ENCODE peak calls at places on chromosomes 7 and 10, in ten cellular contexts. One of them, this sample, is unnamed.

GRCh38 chr10:30207485-30208052 is 141.5 kb downstream of the MTPAP start:
- DNase-seq in NCI-H1048: no peak
- DNase-seq in germinal center: no peak
- DNase-seq in EH: peak
- DNase-seq in stimulated activated CD4-positive, alpha-beta T cell treated with anti-CD3 and anti-CD28 coated beads, TNF-alpha, amount 100 ng/mL, for 24 hours: no peak
- DNase-seq in colonic mucosa: no peak
- DNase-seq in naive thymus-derived CD8-positive, alpha-beta T cell: no peak
- DNase-seq in IMR-90: peak
- DNase-seq in hypothalamus: no peak
- DNase-seq in stimulated activated naive CD4-positive, alpha-beta T cell: no peak
- DNase-seq in this sample: no peak

GRCh38 chr7:113015038-113015645 is 71.5 kb downstream of the GPR85 start:
- DNase-seq in NCI-H1048: no peak
- DNase-seq in germinal center: no peak
- DNase-seq in EH: peak
- DNase-seq in stimulated activated CD4-positive, alpha-beta T cell treated with anti-CD3 and anti-CD28 coated beads, TNF-alpha, amount 100 ng/mL, for 24 hours: no peak
- DNase-seq in colonic mucosa: no peak
- DNase-seq in naive thymus-derived CD8-positive, alpha-beta T cell: no peak
- DNase-seq in IMR-90: peak
- DNase-seq in hypothalamus: no peak
- DNase-seq in stimulated activated naive CD4-positive, alpha-beta T cell: no peak
- DNase-seq in this sample: no peak

GRCh38 chr10:77873558-77874380 is 52.8 kb downstream of the DLG5 start:
- DNase-seq in NCI-H1048: no peak
- DNase-seq in germinal center: peak
- DNase-seq in EH: peak
- DNase-seq in stimulated activated CD4-positive, alpha-beta T cell treated with anti-CD3 and anti-CD28 coated beads, TNF-alpha, amount 100 ng/mL, for 24 hours: peak
- DNase-seq in colonic mucosa: peak
- DNase-seq in naive thymus-derived CD8-positive, alpha-beta T cell: peak
- DNase-seq in IMR-90: peak
- DNase-seq in hypothalamus: no peak
- DNase-seq in stimulated activated naive CD4-positive, alpha-beta T cell: no peak
- DNase-seq in this sample: no peak

GRCh38 chr10:29657719-29658274 is 23.0 kb upstream of the SVIL start:
- DNase-seq in NCI-H1048: no peak
- DNase-seq in germinal center: no peak
- DNase-seq in EH: peak
- DNase-seq in stimulated activated CD4-positive, alpha-beta T cell treated with anti-CD3 and anti-CD28 coated beads, TNF-alpha, amount 100 ng/mL, for 24 hours: no peak
- DNase-seq in colonic mucosa: no peak
- DNase-seq in naive thymus-derived CD8-positive, alpha-beta T cell: no peak
- DNase-seq in IMR-90: no peak
- DNase-seq in hypothalamus: no peak
- DNase-seq in stimulated activated naive CD4-positive, alpha-beta T cell: no peak
- DNase-seq in this sample: no peak

GRCh38 chr10:99975942-99976809 is 33.6 kb downstream of the DNMBP start:
- DNase-seq in NCI-H1048: no peak
- DNase-seq in germinal center: no peak
- DNase-seq in EH: peak
- DNase-seq in stimulated activated CD4-positive, alpha-beta T cell treated with anti-CD3 and anti-CD28 coated beads, TNF-alpha, amount 100 ng/mL, for 24 hours: no peak
- DNase-seq in colonic mucosa: no peak
- DNase-seq in naive thymus-derived CD8-positive, alpha-beta T cell: no peak
- DNase-seq in IMR-90: peak
- DNase-seq in hypothalamus: no peak
- DNase-seq in stimulated activated naive CD4-positive, alpha-beta T cell: no peak
- DNase-seq in this sample: no peak

GRCh38 chr10:102710604-102711003 is 3.6 kb downstream of the ARL3 start:
- DNase-seq in NCI-H1048: no peak
- DNase-seq in germinal center: no peak
- DNase-seq in EH: peak
- DNase-seq in stimulated activated CD4-positive, alpha-beta T cell treated with anti-CD3 and anti-CD28 coated beads, TNF-alpha, amount 100 ng/mL, for 24 hours: no peak
- DNase-seq in colonic mucosa: no peak
- DNase-seq in naive thymus-derived CD8-positive, alpha-beta T cell: no peak
- DNase-seq in IMR-90: peak
- DNase-seq in hypothalamus: no peak
- DNase-seq in stimulated activated naive CD4-positive, alpha-beta T cell: no peak
- DNase-seq in this sample: no peak

GRCh38 chr10:102310356-102311024 is 65.2 kb downstream of the GBF1 start:
- DNase-seq in NCI-H1048: no peak
- DNase-seq in germinal center: no peak
- DNase-seq in EH: peak
- DNase-seq in stimulated activated CD4-positive, alpha-beta T cell treated with anti-CD3 and anti-CD28 coated beads, TNF-alpha, amount 100 ng/mL, for 24 hours: no peak
- DNase-seq in colonic mucosa: no peak
- DNase-seq in naive thymus-derived CD8-positive, alpha-beta T cell: no peak
- DNase-seq in IMR-90: peak
- DNase-seq in hypothalamus: no peak
- DNase-seq in stimulated activated naive CD4-positive, alpha-beta T cell: no peak
- DNase-seq in this sample: no peak

GRCh38 chr7:68031180-68031943 is 1034.7 kb downstream of the TYW1 start:
- DNase-seq in NCI-H1048: no peak
- DNase-seq in germinal center: no peak
- DNase-seq in EH: no peak
- DNase-seq in stimulated activated CD4-positive, alpha-beta T cell treated with anti-CD3 and anti-CD28 coated beads, TNF-alpha, amount 100 ng/mL, for 24 hours: no peak
- DNase-seq in colonic mucosa: no peak
- DNase-seq in naive thymus-derived CD8-positive, alpha-beta T cell: no peak
- DNase-seq in IMR-90: no peak
- DNase-seq in hypothalamus: no peak
- DNase-seq in stimulated activated naive CD4-positive, alpha-beta T cell: no peak
- DNase-seq in this sample: no peak

This sample was measured in effector CD8-positive, alpha-beta T cell.